ENCODE peak calls at places on chromosomes 7 and 10, in four cellular contexts. S is cardiac muscle cell, C is mammary epithelial cell, W is K562. Y is an unnamed sample. For H3K36me3, the result is how much of the 10 kb centered on the place peaks cover.

GRCh38 chr7:120857558-120858298 is at the start of gene TSPAN12:
- DNase-seq in S (peak), C (peak), W (peak), Y (peak)

GRCh38 chr10:132665946-132666732 is 119.8 kb downstream of the NKX6-2 start:
- DNase-seq in S (peak), C (peak), W (peak), Y (no peak)

GRCh38 chr7:35991511-35992232 is 161.4 kb upstream of the EEPD1 start:
- DNase-seq in S (no peak), C (no peak), W (no peak), Y (no peak)

GRCh38 chr7:74344128-74344496 is 54.9 kb downstream of the CLIP2 start:
- DNase-seq in S (peak), C (no peak), W (no peak), Y (no peak)

GRCh38 chr7:36925207-36925606 is 200.9 kb upstream of the AOAH start:
- DNase-seq in S (no peak), C (no peak), W (no peak), Y (no peak)

GRCh38 chr10:17001961-17002749 is 127.5 kb downstream of the CUBN start:
- DNase-seq in S (peak), C (peak), W (no peak), Y (peak)

GRCh38 chr10:114023198-114023597 is 20.5 kb upstream of the ADRB1 start:
- DNase-seq in S (peak), C (no peak), W (no peak), Y (no peak)

GRCh38 chr10:64859911-64860310 is 1338.7 kb downstream of the REEP3 start:
- DNase-seq in S (no peak), C (no peak), W (no peak), Y (no peak)

GRCh38 chr7:106795171-106795876 is 69.8 kb upstream of the PIK3CG start:
- DNase-seq in S (no peak), C (no peak), W (no peak), Y (no peak)

GRCh38 chr10:88042162-88043100 is 179.0 kb downstream of the PTEN start:
- DNase-seq in S (peak), C (peak), W (peak), Y (no peak)

GRCh38 chr10:12875100-12875499 is 126.4 kb downstream of the CCDC3 start:
- DNase-seq in S (peak), C (no peak), W (no peak), Y (no peak)

GRCh38 chr7:40826419-40827216 is 691.8 kb downstream of the SUGCT start:
- DNase-seq in S (no peak), C (peak), W (no peak), Y (no peak)

GRCh38 chr10:129419386-129419785 is 47.7 kb upstream of the MGMT start:
- DNase-seq in S (no peak), C (no peak), W (no peak), Y (no peak)

GRCh38 chr7:28953628-28954027 is 4.5 kb downstream of the TRIL start:
- DNase-seq in S (peak), C (no peak), W (no peak), Y (no peak)

GRCh38 chr10:52312999-52313349 is 1.1 kb upstream of the DKK1 start:
- DNase-seq in S (peak), C (no peak), W (no peak), Y (no peak)

GRCh38 chr10:99850041-99850766 is 67.8 kb downstream of the ABCC2 start:
- DNase-seq in S (no peak), C (no peak), W (no peak), Y (no peak)

GRCh38 chr7:25180946-25181345 is 47.3 kb downstream of the NPVF start:
- DNase-seq in S (peak), C (no peak), W (peak), Y (no peak)

GRCh38 chr10:126049741-126050140 is 153.4 kb downstream of the FANK1 start:
- DNase-seq in S (peak), C (peak), W (no peak), Y (no peak)

GRCh38 chr7:75762350-75762917 is 9.6 kb downstream of the CCL26 start:
- DNase-seq in S (peak), C (peak), W (peak), Y (peak)

GRCh38 chr10:95253007-95253406 is 37.8 kb downstream of the PDLIM1 start:
- DNase-seq in S (no peak), C (no peak), W (no peak), Y (no peak)

GRCh38 chr7:173120-173918 is 19.1 kb upstream of the FAM20C start:
- DNase-seq in S (no peak), C (no peak), W (no peak), Y (no peak)

GRCh38 chr7:37643876-37644275 is 39.7 kb upstream of the GPR141 start:
- DNase-seq in S (no peak), C (no peak), W (no peak), Y (no peak)

GRCh38 chr10:85682621-85683020 is 684.0 kb downstream of the GRID1 start:
- DNase-seq in S (no peak), C (no peak), W (no peak), Y (no peak)

GRCh38 chr7:93284908-93285307 is 52.7 kb downstream of the VPS50 start:
- DNase-seq in S (peak), C (no peak), W (no peak), Y (no peak)

GRCh38 chr7:128349121-128349825 is 5.6 kb upstream of the RBM28 start:
- DNase-seq in S (no peak), C (no peak), W (no peak), Y (no peak)

GRCh38 chr10:69515699-69516547 is 57.3 kb downstream of the NEUROG3 start:
- DNase-seq in S (peak), C (peak), W (peak), Y (peak)

GRCh38 chr10:12510566-12510965 is 161.2 kb downstream of the CAMK1D start:
- DNase-seq in S (no peak), C (no peak), W (no peak), Y (no peak)

GRCh38 chr10:43679509-43679908 is 30.8 kb upstream of the ZNF32 start:
- DNase-seq in S (peak), C (peak), W (no peak), Y (no peak)

GRCh38 chr7:110960811-110961210 is 130.1 kb upstream of the LRRN3 start:
- DNase-seq in S (peak), C (no peak), W (no peak), Y (no peak)

GRCh38 chr7:151754688-151755130 is 122.2 kb downstream of the PRKAG2 start:
- DNase-seq in S (no peak), C (no peak), W (no peak), Y (no peak)

GRCh38 chr7:133582766-133583523 is 330.1 kb downstream of the EXOC4 start:
- DNase-seq in S (peak), C (no peak), W (no peak), Y (no peak)

GRCh38 chr10:86693721-86694369 is 25.5 kb downstream of the LDB3 start:
- DNase-seq in S (peak), C (no peak), W (peak), Y (no peak)

GRCh38 chr7:142445019-142445686 is 187.3 kb upstream of the PRSS58 start:
- DNase-seq in S (no peak), C (no peak), W (peak), Y (peak)

GRCh38 chr10:96292971-96293909 is 11.0 kb upstream of the DNTT start:
- DNase-seq in S (peak), C (peak), W (peak), Y (no peak)

GRCh38 chr10:48518926-48519730 is 85.7 kb downstream of the ARHGAP22 start:
- DNase-seq in S (no peak), C (no peak), W (no peak), Y (no peak)

GRCh38 chr10:75887369-75887768 is 455.9 kb downstream of the LRMDA start:
- DNase-seq in S (no peak), C (no peak), W (no peak), Y (no peak)

DNA sequence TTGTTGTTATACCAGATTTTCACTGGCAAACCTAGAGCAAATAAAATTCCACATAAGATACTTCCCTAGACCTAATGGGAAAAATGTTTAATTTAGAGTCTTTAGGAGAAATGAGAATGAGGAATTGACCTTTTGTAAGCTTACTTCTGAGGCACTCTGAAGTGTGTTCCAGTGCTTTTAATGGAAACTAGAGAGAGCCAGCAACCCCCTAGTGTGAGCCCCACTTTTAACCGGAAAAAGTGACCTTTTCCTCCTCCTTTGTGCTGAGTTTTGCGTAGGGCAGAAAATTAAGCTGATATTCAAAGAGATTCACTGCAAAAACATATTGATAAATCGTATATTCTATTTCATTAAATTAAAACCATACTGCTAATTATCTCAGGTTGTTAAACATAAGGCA is 5.2 kb downstream of the IKZF1 start:
- DNase-seq in S (no peak), C (no peak), W (no peak), Y (no peak)
- H3K27ac ChIP-seq in S (no peak), C (no peak), W (peak), Y (peak)

GRCh38 chr10:122466866-122467470 is 5.6 kb downstream of the HTRA1 start:
- DNase-seq in S (no peak), C (no peak), W (no peak), Y (no peak)

GRCh38 chr10:122469848-122470247 is 8.5 kb downstream of the HTRA1 start:
- DNase-seq in S (no peak), C (no peak), W (no peak), Y (no peak)

GRCh38 chr10:122468220-122468922 is 7.0 kb downstream of the HTRA1 start:
- DNase-seq in S (no peak), C (no peak), W (no peak), Y (no peak)

GRCh38 chr10:122471531-122472177 is 10.3 kb downstream of the HTRA1 start:
- DNase-seq in S (no peak), C (peak), W (no peak), Y (no peak)

GRCh38 chr10:122468923-122469781 is 7.8 kb downstream of the HTRA1 start:
- DNase-seq in S (peak), C (peak), W (no peak), Y (no peak)
- H3K4me3 ChIP-seq in S (no peak), C (no peak), W (no peak), Y (no peak)

DNA sequence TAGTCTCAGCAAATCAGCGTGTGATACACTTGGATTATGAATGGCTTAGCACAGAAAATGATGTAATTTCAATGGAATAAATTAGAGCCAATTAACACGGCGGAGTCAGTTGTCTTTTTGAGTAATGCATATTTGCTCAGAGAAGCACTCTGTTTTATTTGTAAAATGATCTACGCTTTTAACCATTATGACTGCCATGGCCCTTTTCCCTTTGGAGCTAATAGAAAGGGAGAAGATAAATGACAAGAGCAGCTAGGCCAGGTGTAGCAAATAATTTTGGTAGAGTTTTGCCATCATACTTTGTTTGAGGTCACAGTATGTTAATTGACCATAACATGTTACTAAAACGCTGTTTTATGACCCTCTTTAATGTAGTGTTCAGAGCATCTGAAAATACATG is 86.8 kb downstream of the GPR158 start:
- DNase-seq in S (no peak), C (no peak), W (no peak), Y (no peak)
- H3K36me3 ChIP-seq in S (under half), C (under half), W (under half), Y (under half)

GRCh38 chr10:73095479-73096021 is 1.1 kb downstream of the P4HA1 start:
- DNase-seq in S (peak), C (peak), W (peak), Y (no peak)

GRCh38 chr10:73096041-73096451 is 620 bp downstream of the P4HA1 start:
- DNase-seq in S (peak), C (peak), W (peak), Y (peak)

GRCh38 chr10:73094249-73094850 is 2.3 kb downstream of the P4HA1 start:
- DNase-seq in S (peak), C (peak), W (peak), Y (no peak)

GRCh38 chr10:73096452-73097304 is at the start of gene P4HA1:
- DNase-seq in S (peak), C (peak), W (peak), Y (peak)

GRCh38 chr10:73094986-73095478 is 1.6 kb downstream of the P4HA1 start:
- DNase-seq in S (no peak), C (no peak), W (no peak), Y (no peak)
- H3K27ac ChIP-seq in S (peak), C (peak), W (peak), Y (peak)

DNA sequence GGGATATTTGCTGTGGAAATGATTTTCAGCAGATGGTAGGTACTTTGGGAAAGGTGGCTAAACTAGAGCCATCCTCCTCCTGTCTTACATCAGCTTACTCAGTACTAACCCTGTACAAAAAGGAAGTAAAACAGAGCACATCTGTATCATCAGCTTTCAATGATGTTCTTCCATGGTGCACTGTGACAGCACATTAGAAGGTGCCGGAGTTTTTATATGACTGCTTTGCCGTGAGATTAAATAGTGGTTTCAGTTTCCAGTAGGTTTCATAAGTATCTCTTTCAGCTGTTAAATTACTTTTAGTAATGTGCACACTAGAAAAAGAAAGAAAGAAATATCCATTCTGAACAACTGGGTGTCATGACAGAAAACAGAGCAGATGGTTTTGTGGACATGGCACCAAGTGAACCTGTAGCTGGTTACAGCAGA is 86.5 kb downstream of the ARID5B start:
- DNase-seq in S (no peak), C (no peak), W (no peak), Y (peak)
- H3K4me3 ChIP-seq in S (no peak), C (no peak), W (no peak), Y (no peak)

Y was measured in naive thymus-derived CD4-positive, alpha-beta T cell.